ENCODE peak calls at places on chromosomes 3 and 15, in nine cellular contexts. One of them, this sample, is unnamed.

GRCh38 chr15:51883436-51883835 is 54.0 kb downstream of the TMOD3 start:
- DNase-seq in ELR: no peak
- DNase-seq in tibial nerve: no peak
- DNase-seq in ovary: no peak
- DNase-seq in body of pancreas: no peak
- DNase-seq in immature natural killer cell: no peak
- DNase-seq in fibroblast of pulmonary artery: peak; percentile 66
- DNase-seq in right atrium auricular region: no peak
- DNase-seq in substantia nigra: no peak
- DNase-seq in this sample: no peak

GRCh38 chr15:43795997-43796396 is 3.9 kb downstream of the SERF2 start:
- DNase-seq in substantia nigra: no peak
- DNase-seq in immature natural killer cell: no peak
- DNase-seq in ovary: no peak
- DNase-seq in fibroblast of pulmonary artery: no peak
- DNase-seq in body of pancreas: no peak
- DNase-seq in ELR: no peak
- DNase-seq in tibial nerve: no peak
- DNase-seq in right atrium auricular region: no peak
- DNase-seq in this sample: no peak

GRCh38 chr3:126880898-126881297 is 102.0 kb upstream of the PLXNA1 start:
- DNase-seq in body of pancreas: no peak
- DNase-seq in substantia nigra: no peak
- DNase-seq in ovary: no peak
- DNase-seq in fibroblast of pulmonary artery: no peak
- DNase-seq in tibial nerve: no peak
- DNase-seq in immature natural killer cell: no peak
- DNase-seq in right atrium auricular region: no peak
- DNase-seq in ELR: no peak
- DNase-seq in this sample: no peak

GRCh38 chr3:90015688-90016356 is 908.4 kb downstream of the EPHA3 start:
- DNase-seq in fibroblast of pulmonary artery: peak; percentile 87
- DNase-seq in substantia nigra: no peak
- DNase-seq in tibial nerve: no peak
- DNase-seq in ELR: no peak
- DNase-seq in ovary: peak; percentile 63
- DNase-seq in right atrium auricular region: no peak
- DNase-seq in body of pancreas: no peak
- DNase-seq in immature natural killer cell: no peak
- DNase-seq in this sample: peak; percentile 98

GRCh38 chr15:99130765-99131440 is 26.0 kb downstream of the SYNM start:
- DNase-seq in immature natural killer cell: no peak
- DNase-seq in right atrium auricular region: no peak
- DNase-seq in substantia nigra: no peak
- DNase-seq in tibial nerve: no peak
- DNase-seq in fibroblast of pulmonary artery: no peak
- DNase-seq in ELR: no peak
- DNase-seq in body of pancreas: no peak
- DNase-seq in ovary: no peak
- DNase-seq in this sample: no peak

GRCh38 chr3:37996785-37997301 is 6.3 kb downstream of the VILL start:
- DNase-seq in ELR: peak; percentile 81
- DNase-seq in fibroblast of pulmonary artery: peak; percentile 86
- DNase-seq in right atrium auricular region: peak; percentile 83
- DNase-seq in immature natural killer cell: peak; percentile 79
- DNase-seq in ovary: peak; percentile 79
- DNase-seq in substantia nigra: no peak
- DNase-seq in body of pancreas: peak; percentile 88
- DNase-seq in tibial nerve: peak; percentile 64
- DNase-seq in this sample: peak; percentile 53

GRCh38 chr3:52794612-52795099 is at the start of gene ITIH3:
- DNase-seq in ELR: no peak
- DNase-seq in tibial nerve: no peak
- DNase-seq in fibroblast of pulmonary artery: no peak
- DNase-seq in body of pancreas: no peak
- DNase-seq in right atrium auricular region: peak; percentile 65
- DNase-seq in immature natural killer cell: no peak
- DNase-seq in ovary: no peak
- DNase-seq in substantia nigra: no peak
- DNase-seq in this sample: no peak

GRCh38 chr3:38722760-38723568 is 73.5 kb upstream of the SCN5A start:
- DNase-seq in right atrium auricular region: peak; percentile 13
- DNase-seq in ELR: peak; percentile 47
- DNase-seq in fibroblast of pulmonary artery: peak; percentile 48
- DNase-seq in immature natural killer cell: no peak
- DNase-seq in ovary: no peak
- DNase-seq in body of pancreas: no peak
- DNase-seq in substantia nigra: no peak
- DNase-seq in tibial nerve: no peak
- DNase-seq in this sample: no peak

GRCh38 chr3:189132901-189133300 is 38.9 kb upstream of the TPRG1 start:
- DNase-seq in ELR: no peak
- DNase-seq in right atrium auricular region: no peak
- DNase-seq in body of pancreas: no peak
- DNase-seq in ovary: no peak
- DNase-seq in fibroblast of pulmonary artery: no peak
- DNase-seq in immature natural killer cell: no peak
- DNase-seq in tibial nerve: no peak
- DNase-seq in substantia nigra: no peak
- DNase-seq in this sample: no peak

GRCh38 chr3:167318996-167319615 is 61.0 kb downstream of the ZBBX start:
- DNase-seq in ovary: no peak
- DNase-seq in immature natural killer cell: no peak
- DNase-seq in body of pancreas: no peak
- DNase-seq in tibial nerve: no peak
- DNase-seq in ELR: no peak
- DNase-seq in right atrium auricular region: no peak
- DNase-seq in substantia nigra: no peak
- DNase-seq in fibroblast of pulmonary artery: no peak
- DNase-seq in this sample: no peak

GRCh38 chr3:59289836-59290235 is 240.0 kb upstream of the CFAP20DC start:
- DNase-seq in substantia nigra: no peak
- DNase-seq in body of pancreas: no peak
- DNase-seq in tibial nerve: no peak
- DNase-seq in immature natural killer cell: no peak
- DNase-seq in ovary: no peak
- DNase-seq in ELR: no peak
- DNase-seq in fibroblast of pulmonary artery: no peak
- DNase-seq in right atrium auricular region: no peak
- DNase-seq in this sample: no peak

GRCh38 chr15:80856400-80856799 is 77.2 kb downstream of the CEMIP start:
- DNase-seq in immature natural killer cell: no peak
- DNase-seq in ELR: peak; percentile 19
- DNase-seq in fibroblast of pulmonary artery: no peak
- DNase-seq in ovary: no peak
- DNase-seq in tibial nerve: no peak
- DNase-seq in substantia nigra: no peak
- DNase-seq in right atrium auricular region: no peak
- DNase-seq in body of pancreas: no peak
- DNase-seq in this sample: no peak

GRCh38 chr15:70088887-70089691 is 8.6 kb downstream of the TLE3 start:
- DNase-seq in tibial nerve: no peak
- DNase-seq in ELR: no peak
- DNase-seq in ovary: no peak
- DNase-seq in fibroblast of pulmonary artery: peak; percentile 52
- DNase-seq in immature natural killer cell: no peak
- DNase-seq in body of pancreas: no peak
- DNase-seq in substantia nigra: no peak
- DNase-seq in right atrium auricular region: no peak
- DNase-seq in this sample: no peak